ENCODE peak calls at places on chromosome 21, in six cellular contexts. U, A, T, H, O and R are unnamed samples. For H3K9me3, the result is how much of the 10 kb centered on the place peaks cover.

GRCh38 chr21:37149411-37149810 is 76.4 kb downstream of the TTC3 start:
- DNase-seq in U (no peak), A (no peak), T (no peak), H (no peak), O (no peak), R (no peak)

GRCh38 chr21:36753556-36753955 is 54.6 kb downstream of the SIM2 start:
- DNase-seq in U (no peak), A (no peak), T (no peak), H (no peak), O (no peak), R (no peak)

GRCh38 chr21:34974162-34974981 is 74.7 kb downstream of the RUNX1 start:
- DNase-seq in U (no peak), A (no peak), T (no peak), H (no peak), O (no peak), R (no peak)

GRCh38 chr21:41503331-41503730 is 4.6 kb downstream of the TMPRSS2 start:
- DNase-seq in U (no peak), A (no peak), T (no peak), H (no peak), O (no peak), R (no peak)

GRCh38 chr21:39072468-39072867 is 110.8 kb downstream of the PSMG1 start:
- DNase-seq in U (no peak), A (no peak), T (no peak), H (no peak), O (no peak), R (no peak)

GRCh38 chr21:35641271-35642016 is 418.9 kb downstream of the SETD4 start:
- DNase-seq in U (no peak), A (no peak), T (no peak), H (no peak), O (no peak), R (peak)

GRCh38 chr21:41815652-41816582 is 49.1 kb upstream of the RIPK4 start:
- DNase-seq in U (no peak), A (no peak), T (no peak), H (peak), O (no peak), R (no peak)

GRCh38 chr21:18840239-18840638 is 436.7 kb upstream of the TMPRSS15 start:
- DNase-seq in U (no peak), A (no peak), T (no peak), H (no peak), O (peak), R (no peak)

GRCh38 chr21:44989943-44990780 is 50.3 kb downstream of the SLX9 start:
- DNase-seq in U (no peak), A (no peak), T (no peak), H (no peak), O (no peak), R (no peak)

GRCh38 chr21:34703566-34703965 is 34.8 kb downstream of the CLIC6 start:
- DNase-seq in U (no peak), A (no peak), T (no peak), H (no peak), O (no peak), R (no peak)

GRCh38 chr21:44858791-44859190 is 14.7 kb downstream of the PTTG1IP start:
- DNase-seq in U (no peak), A (no peak), T (no peak), H (no peak), O (no peak), R (no peak)

GRCh38 chr21:46129846-46130651 is 25.3 kb downstream of the FTCD start:
- DNase-seq in U (no peak), A (no peak), T (no peak), H (peak), O (no peak), R (no peak)

GRCh38 chr21:46128106-46128982 is 27.0 kb downstream of the FTCD start:
- DNase-seq in U (peak), A (no peak), T (no peak), H (peak), O (no peak), R (no peak)

GRCh38 chr21:46128983-46129571 is 26.3 kb downstream of the FTCD start:
- DNase-seq in U (no peak), A (no peak), T (no peak), H (peak), O (no peak), R (no peak)

GRCh38 chr21:46131721-46132651 is 23.4 kb downstream of the FTCD start:
- DNase-seq in U (no peak), A (no peak), T (no peak), H (no peak), O (no peak), R (no peak)

GRCh38 chr21:46130721-46131720 is 24.4 kb downstream of the FTCD start:
- DNase-seq in U (no peak), A (no peak), T (no peak), H (no peak), O (no peak), R (no peak)
- TF ChIP-seq POLR2AphosphoS5 in U (no peak), A (peak), T (no peak), H (no peak), O (peak), R (peak)

DNA sequence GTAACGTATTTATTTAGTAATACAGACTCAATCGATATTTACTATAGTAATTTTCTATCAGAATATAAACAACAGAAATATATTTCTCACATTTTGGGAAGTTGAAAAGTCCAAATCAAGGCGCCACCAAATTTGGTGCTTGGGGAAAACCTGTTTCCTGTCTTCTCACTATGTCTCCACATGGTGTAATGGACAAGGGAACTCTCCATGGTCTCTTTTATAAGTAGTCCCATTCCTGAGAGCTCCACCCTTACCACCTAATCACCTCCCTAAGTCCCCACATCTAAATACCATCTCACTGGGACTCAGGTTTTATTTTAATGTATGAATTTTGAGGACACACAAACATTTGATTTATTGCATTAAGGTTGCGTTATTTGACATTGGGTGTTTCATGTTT is 848.0 kb downstream of the LTN1 start:
- DNase-seq in U (no peak), A (no peak), T (no peak), H (no peak), O (no peak), R (no peak)
- H3K9me3 ChIP-seq in U (under half), A (under half), T (under half), H (under half), O (under half), R (under half)

GRCh38 chr21:24583473-24583872 is 1023.8 kb downstream of the MRPL39 start:
- DNase-seq in U (no peak), A (no peak), T (no peak), H (no peak), O (no peak), R (no peak)
- TF ChIP-seq EP300 in U (no peak), A (no peak), T (no peak), H (no peak), O (no peak), R (no peak)

DNA sequence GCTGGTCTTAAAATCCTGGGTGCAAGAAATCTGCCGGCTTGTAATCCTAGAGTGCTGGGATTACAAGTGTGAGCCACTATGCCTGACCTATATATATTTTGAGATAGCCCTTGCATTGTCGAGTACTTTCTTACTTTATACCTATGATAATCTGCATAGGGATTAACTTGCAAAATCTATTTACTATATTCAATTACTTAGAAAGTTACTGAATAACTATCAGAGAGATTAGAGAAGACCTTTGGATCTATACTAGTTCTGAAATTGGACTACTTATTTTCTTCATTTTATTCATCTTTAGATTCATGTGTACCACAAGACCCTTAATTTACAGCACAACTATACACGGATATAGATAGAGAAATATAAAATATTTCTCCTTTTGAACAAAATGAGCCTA is 1766.0 kb downstream of the NCAM2 start:
- DNase-seq in U (no peak), A (no peak), T (no peak), H (no peak), O (no peak), R (no peak)
- TF ChIP-seq POLR2AphosphoS5 in U (no peak), A (no peak), T (no peak), H (no peak), O (no peak), R (no peak)

GRCh38 chr21:46229133-46229922 is 754 bp upstream of the LSS start:
- DNase-seq in U (no peak), A (no peak), T (peak), H (peak), O (no peak), R (no peak)

GRCh38 chr21:46229923-46230260 is 1.3 kb upstream of the LSS start:
- DNase-seq in U (no peak), A (no peak), T (no peak), H (no peak), O (no peak), R (no peak)

GRCh38 chr21:46239817-46240325 is 11.3 kb upstream of the LSS start:
- DNase-seq in U (no peak), A (no peak), T (no peak), H (no peak), O (no peak), R (no peak)

GRCh38 chr21:46237474-46237873 is 8.9 kb upstream of the LSS start:
- DNase-seq in U (no peak), A (no peak), T (no peak), H (no peak), O (no peak), R (no peak)

GRCh38 chr21:46234436-46234950 is 5.9 kb upstream of the LSS start:
- DNase-seq in U (no peak), A (no peak), T (no peak), H (no peak), O (no peak), R (no peak)
- H3K9me3 ChIP-seq in U (under half), A (under half), T (under half), H (under half), O (under half), R (under half)

GRCh38 chr21:31900121-31900895 is 27.5 kb downstream of the HUNK start:
- DNase-seq in U (peak), A (peak), T (no peak), H (no peak), O (no peak), R (no peak)
- TF ChIP-seq EP300 in U (no peak), A (no peak), T (no peak), H (no peak), O (no peak), R (no peak)

DNA sequence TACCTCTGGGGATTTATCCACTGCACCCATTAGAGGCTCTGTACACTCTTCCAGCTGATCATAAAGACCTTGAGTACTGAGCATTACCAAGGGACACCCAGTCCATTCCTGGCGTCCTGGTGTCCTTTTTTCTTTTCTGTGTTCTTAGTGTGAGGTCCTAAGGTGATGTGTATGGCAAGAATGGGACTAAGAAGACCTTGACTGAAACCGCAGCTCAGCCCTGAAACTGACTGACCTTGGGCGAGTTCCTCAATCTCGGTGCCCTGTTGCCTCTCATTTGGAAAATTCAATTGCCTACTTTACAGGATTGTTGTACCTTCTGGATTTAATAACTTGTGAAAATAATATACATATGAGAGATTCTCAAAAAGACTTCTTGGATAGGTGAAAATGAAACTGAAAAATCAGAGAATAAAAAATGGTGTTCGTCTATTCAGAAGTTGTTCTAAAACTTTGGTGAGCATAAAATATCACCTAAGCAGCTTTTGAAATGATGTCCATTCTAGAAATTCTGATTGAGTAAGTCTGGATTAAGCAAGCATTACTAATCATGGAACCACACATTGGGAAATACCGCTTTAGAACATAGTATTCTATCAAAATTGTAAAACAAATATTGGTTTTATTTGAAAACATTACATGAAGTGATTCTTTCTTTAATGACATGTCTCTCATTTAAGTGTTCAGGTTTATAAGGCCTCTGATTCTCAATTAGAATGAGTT is 21.6 kb upstream of the SAMSN1 start:
- DNase-seq in U (no peak), A (no peak), T (no peak), H (no peak), O (no peak), R (no peak)
- TF ChIP-seq POLR2AphosphoS5 in U (no peak), A (no peak), T (no peak), H (no peak), O (no peak), R (no peak)

GRCh38 chr21:33367309-33367973 is 35.8 kb upstream of the IFNGR2 start:
- DNase-seq in U (no peak), A (no peak), T (no peak), H (no peak), O (no peak), R (no peak)
- H3K9me3 ChIP-seq in U (under half), A (under half), T (under half), H (under half), O (under half), R (under half)